ENCODE peak calls at places on chromosomes 7 and 10, in seven cellular contexts. T is body of pancreas, W is SJSA1, G is lower lobe of right lung, K is aorta, V is adrenal gland, N is BE2C. I is an unnamed sample. For H3K9me3, the result is how much of the 10 kb centered on the place peaks cover.

GRCh38 chr7:151745090-151745638 is 131.8 kb downstream of the PRKAG2 start:
- DNase-seq in N (no peak), K (peak), G (peak), V (no peak), W (peak), T (peak), I (peak)

GRCh38 chr7:87797395-87797794 is 78.8 kb downstream of the SLC25A40 start:
- DNase-seq in G (no peak), T (no peak), V (no peak), N (no peak), W (no peak), K (no peak), I (no peak)

GRCh38 chr10:31549936-31550335 is 230.9 kb downstream of the ZEB1 start:
- DNase-seq in G (no peak), V (no peak), T (no peak), K (no peak), N (no peak), W (no peak), I (no peak)

GRCh38 chr7:127938588-127938987 is 92.6 kb downstream of the LRRC4 start:
- DNase-seq in K (no peak), W (no peak), V (no peak), N (no peak), G (no peak), T (no peak), I (no peak)

GRCh38 chr7:101206665-101207042 is 5.8 kb upstream of the MOGAT3 start:
- DNase-seq in N (no peak), V (no peak), T (no peak), K (no peak), G (no peak), W (no peak), I (no peak)

GRCh38 chr10:61024801-61025201 is 80.8 kb upstream of the RHOBTB1 start:
- DNase-seq in N (no peak), K (no peak), V (no peak), G (no peak), T (peak), W (no peak), I (no peak)

GRCh38 chr7:31028006-31028405 is 24.1 kb upstream of the ADCYAP1R1 start:
- DNase-seq in K (no peak), T (no peak), N (no peak), G (no peak), V (no peak), W (no peak), I (no peak)

GRCh38 chr10:79127151-79127961 is 58.6 kb downstream of the ZMIZ1 start:
- DNase-seq in K (peak), V (peak), W (peak), G (peak), N (peak), T (peak), I (peak)

GRCh38 chr10:132916421-132916841 is 25.9 kb downstream of the CFAP46 start:
- DNase-seq in N (no peak), T (no peak), V (no peak), K (no peak), W (no peak), G (peak), I (no peak)

GRCh38 chr7:157551325-157552070 is 214.7 kb downstream of the DNAJB6 start:
- DNase-seq in V (no peak), G (no peak), T (no peak), N (no peak), W (no peak), K (no peak), I (peak)
- H3K9me3 ChIP-seq in V (under half), G (under half), T (under half), N (under half), W (under half), K (under half), I (under half)

DNA sequence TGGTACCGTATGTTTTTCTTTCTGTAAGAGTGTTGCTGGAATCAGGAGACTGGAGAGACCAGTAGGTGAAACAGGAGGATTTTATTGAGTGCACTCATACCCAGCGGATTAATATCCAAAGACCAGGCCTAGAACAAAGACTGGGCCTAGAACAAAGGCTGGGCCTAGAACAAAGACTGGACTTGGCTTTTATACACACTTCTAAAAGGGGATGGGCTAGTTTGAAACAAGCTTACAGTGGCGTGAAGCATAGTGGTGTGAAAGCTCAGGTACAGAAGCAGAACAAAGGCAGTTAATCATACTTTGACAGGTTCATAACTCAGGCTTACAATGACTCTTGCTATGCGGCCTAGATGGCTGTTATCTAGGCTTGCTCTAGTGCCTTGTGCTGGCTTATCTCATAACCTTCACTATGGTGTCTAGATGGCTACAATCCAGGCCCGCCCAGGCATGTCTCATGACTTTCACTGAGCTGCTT is 67.7 kb downstream of the TRIM24 start:
- DNase-seq in W (no peak), G (no peak), K (no peak), V (peak), N (no peak), T (no peak), I (no peak)
- H3K9me3 ChIP-seq in W (under half), G (under half), K (under half), V (under half), N (under half), T (under half), I (under half)

DNA sequence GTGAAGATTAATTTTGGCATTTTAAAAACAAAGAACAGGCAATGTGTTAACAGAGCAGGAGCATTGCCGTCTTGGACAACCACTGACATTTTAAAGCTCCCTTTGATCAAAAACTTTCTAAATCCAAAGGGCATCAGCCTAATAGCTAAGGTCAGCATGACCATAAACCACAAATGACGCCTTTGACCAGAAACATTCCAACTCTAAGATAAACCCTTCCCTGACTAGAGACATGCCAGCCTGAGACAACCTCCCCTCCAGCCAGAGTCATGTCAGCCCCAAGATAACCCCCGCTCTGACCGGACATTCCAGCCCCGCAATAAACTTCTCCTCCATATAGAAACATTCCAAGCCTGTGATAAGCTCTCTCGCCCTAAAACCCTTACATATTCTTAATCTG is 949.4 kb upstream of the POT1 start:
- DNase-seq in K (no peak), V (no peak), W (no peak), N (no peak), T (no peak), G (no peak), I (no peak)
- H3K9me3 ChIP-seq in K (under half), V (under half), W (under half), N (under half), T (under half), G (under half), I (under half)

DNA sequence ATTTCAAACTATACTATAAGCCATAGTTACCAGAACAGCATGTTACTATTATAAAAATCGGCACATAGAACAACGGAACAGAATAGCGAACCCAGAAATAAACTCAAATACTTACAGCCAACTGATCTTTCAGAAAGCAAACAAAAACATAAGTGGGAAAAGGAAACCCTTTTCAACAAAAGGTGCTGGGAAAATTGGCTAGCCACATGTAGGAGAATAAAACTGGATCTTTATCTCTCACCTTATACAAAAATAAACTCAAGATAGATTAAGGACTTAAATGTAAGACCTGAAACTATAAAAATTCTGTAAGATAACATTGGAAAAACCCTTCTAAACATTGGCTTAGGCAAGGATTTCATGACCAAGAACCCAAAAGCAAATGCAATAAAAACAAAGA is 29.1 kb downstream of the ZNF680 start:
- DNase-seq in V (no peak), K (no peak), T (no peak), W (no peak), G (no peak), N (no peak), I (no peak)
- H3K9me3 ChIP-seq in V (under half), K (under half), T (under half), W (under half), G (half or more), N (under half), I (half or more)

GRCh38 chr10:1574719-1575118 is 162.6 kb downstream of the ADARB2 start:
- DNase-seq in N (no peak), V (no peak), G (no peak), T (no peak), W (no peak), K (no peak), I (no peak)
- H3K9me3 ChIP-seq in N (under half), V (under half), G (under half), T (under half), W (under half), K (under half), I (under half)

GRCh38 chr10:129483427-129484010 is 16.5 kb downstream of the MGMT start:
- DNase-seq in G (no peak), K (no peak), T (no peak), W (no peak), V (no peak), N (no peak), I (no peak)

GRCh38 chr10:129477051-129477450 is 10.0 kb downstream of the MGMT start:
- DNase-seq in N (no peak), W (no peak), V (no peak), G (no peak), K (no peak), T (no peak), I (no peak)

GRCh38 chr10:129476431-129476830 is 9.4 kb downstream of the MGMT start:
- DNase-seq in W (no peak), T (no peak), K (no peak), G (no peak), V (no peak), N (no peak), I (no peak)

GRCh38 chr10:129486805-129487204 is 19.8 kb downstream of the MGMT start:
- DNase-seq in V (no peak), K (no peak), T (no peak), G (no peak), N (no peak), W (no peak), I (no peak)

GRCh38 chr10:129481641-129482040 is 14.6 kb downstream of the MGMT start:
- DNase-seq in T (no peak), V (no peak), G (no peak), K (no peak), N (no peak), W (no peak), I (no peak)
- H3K9me3 ChIP-seq in T (under half), V (under half), G (under half), K (under half), N (under half), W (under half), I (under half)

DNA sequence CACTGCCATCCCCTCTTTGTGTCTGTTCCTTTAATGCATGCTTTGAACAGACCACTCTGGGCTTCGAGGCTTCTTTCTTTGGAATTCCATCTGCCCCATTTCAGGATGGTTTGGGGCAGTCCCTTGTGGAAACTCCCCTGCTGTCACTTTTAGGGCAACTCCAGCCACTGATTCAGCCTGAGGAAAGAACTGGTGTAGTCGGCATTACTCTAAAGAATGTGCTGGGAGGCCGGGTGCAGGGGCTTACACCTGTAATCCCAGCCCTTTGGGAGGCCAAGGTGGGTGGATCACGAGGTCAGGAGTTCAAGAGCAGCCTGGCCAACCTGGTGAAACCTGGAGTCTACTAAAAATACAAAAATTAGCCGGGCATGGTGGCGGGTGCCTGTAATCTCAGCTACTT is 358.1 kb upstream of the NUPR2 start:
- DNase-seq in N (no peak), W (no peak), T (no peak), V (no peak), K (no peak), G (no peak), I (no peak)
- H3K9me3 ChIP-seq in N (under half), W (under half), T (under half), V (under half), K (under half), G (half or more), I (half or more)

I was measured in mucosa of descending colon.